ENCODE peak calls at places on chromosomes 3 and 15, in ten cellular contexts. One of them, this sample, is unnamed.

GRCh38 chr3:69012111-69012835 is 1.2 kb downstream of the EOGT start:
- DNase-seq in Caco-2: no peak
- DNase-seq in brain microvascular endothelial cell: peak
- DNase-seq in ovary: peak
- DNase-seq in prostate gland: peak
- DNase-seq in activated CD4-positive, alpha-beta T cell treated with anti-CD3 and anti-CD28 coated beads, Interleukin-2, amount 50 U/mL, for 1 hour: no peak
- DNase-seq in activated effector memory CD4-positive, alpha-beta T cell treated with anti-CD3 and anti-CD28 coated beads, Interleukin-2, amount 50 U/mL, for 16 hours: no peak
- DNase-seq in GM12892: no peak
- DNase-seq in T1000: no peak
- DNase-seq in tibial nerve: no peak
- DNase-seq in this sample: peak

GRCh38 chr15:45439521-45439931 is 61.2 kb upstream of the GATM start:
- DNase-seq in T1000: no peak
- DNase-seq in activated CD4-positive, alpha-beta T cell treated with anti-CD3 and anti-CD28 coated beads, Interleukin-2, amount 50 U/mL, for 1 hour: no peak
- DNase-seq in prostate gland: no peak
- DNase-seq in brain microvascular endothelial cell: no peak
- DNase-seq in Caco-2: peak
- DNase-seq in ovary: no peak
- DNase-seq in activated effector memory CD4-positive, alpha-beta T cell treated with anti-CD3 and anti-CD28 coated beads, Interleukin-2, amount 50 U/mL, for 16 hours: no peak
- DNase-seq in tibial nerve: no peak
- DNase-seq in GM12892: no peak
- DNase-seq in this sample: no peak

GRCh38 chr15:69757186-69757585 is 304.6 kb downstream of the RPLP1 start:
- DNase-seq in GM12892: no peak
- DNase-seq in prostate gland: no peak
- DNase-seq in T1000: peak
- DNase-seq in Caco-2: no peak
- DNase-seq in brain microvascular endothelial cell: no peak
- DNase-seq in ovary: no peak
- DNase-seq in activated effector memory CD4-positive, alpha-beta T cell treated with anti-CD3 and anti-CD28 coated beads, Interleukin-2, amount 50 U/mL, for 16 hours: peak
- DNase-seq in activated CD4-positive, alpha-beta T cell treated with anti-CD3 and anti-CD28 coated beads, Interleukin-2, amount 50 U/mL, for 1 hour: peak
- DNase-seq in tibial nerve: no peak
- DNase-seq in this sample: no peak

GRCh38 chr3:106097817-106098410 is 229.1 kb upstream of the CBLB start:
- DNase-seq in GM12892: no peak
- DNase-seq in activated CD4-positive, alpha-beta T cell treated with anti-CD3 and anti-CD28 coated beads, Interleukin-2, amount 50 U/mL, for 1 hour: no peak
- DNase-seq in Caco-2: no peak
- DNase-seq in prostate gland: no peak
- DNase-seq in brain microvascular endothelial cell: no peak
- DNase-seq in ovary: no peak
- DNase-seq in T1000: no peak
- DNase-seq in tibial nerve: no peak
- DNase-seq in activated effector memory CD4-positive, alpha-beta T cell treated with anti-CD3 and anti-CD28 coated beads, Interleukin-2, amount 50 U/mL, for 16 hours: no peak
- DNase-seq in this sample: no peak

GRCh38 chr15:59948924-59949613 is 55.0 kb upstream of the FOXB1 start:
- DNase-seq in GM12892: no peak
- DNase-seq in ovary: no peak
- DNase-seq in activated CD4-positive, alpha-beta T cell treated with anti-CD3 and anti-CD28 coated beads, Interleukin-2, amount 50 U/mL, for 1 hour: no peak
- DNase-seq in brain microvascular endothelial cell: no peak
- DNase-seq in T1000: no peak
- DNase-seq in activated effector memory CD4-positive, alpha-beta T cell treated with anti-CD3 and anti-CD28 coated beads, Interleukin-2, amount 50 U/mL, for 16 hours: no peak
- DNase-seq in prostate gland: no peak
- DNase-seq in Caco-2: no peak
- DNase-seq in tibial nerve: no peak
- DNase-seq in this sample: no peak

GRCh38 chr15:95975212-95975611 is 355.3 kb upstream of the NR2F2 start:
- DNase-seq in activated effector memory CD4-positive, alpha-beta T cell treated with anti-CD3 and anti-CD28 coated beads, Interleukin-2, amount 50 U/mL, for 16 hours: no peak
- DNase-seq in GM12892: peak
- DNase-seq in activated CD4-positive, alpha-beta T cell treated with anti-CD3 and anti-CD28 coated beads, Interleukin-2, amount 50 U/mL, for 1 hour: no peak
- DNase-seq in Caco-2: no peak
- DNase-seq in prostate gland: no peak
- DNase-seq in ovary: no peak
- DNase-seq in T1000: no peak
- DNase-seq in tibial nerve: no peak
- DNase-seq in brain microvascular endothelial cell: no peak
- DNase-seq in this sample: no peak

GRCh38 chr15:78537266-78537665 is 3.0 kb upstream of the PSMA4 start:
- DNase-seq in prostate gland: no peak
- DNase-seq in GM12892: no peak
- DNase-seq in activated effector memory CD4-positive, alpha-beta T cell treated with anti-CD3 and anti-CD28 coated beads, Interleukin-2, amount 50 U/mL, for 16 hours: no peak
- DNase-seq in brain microvascular endothelial cell: no peak
- DNase-seq in activated CD4-positive, alpha-beta T cell treated with anti-CD3 and anti-CD28 coated beads, Interleukin-2, amount 50 U/mL, for 1 hour: no peak
- DNase-seq in tibial nerve: no peak
- DNase-seq in T1000: no peak
- DNase-seq in Caco-2: no peak
- DNase-seq in ovary: no peak
- DNase-seq in this sample: no peak

GRCh38 chr15:76945494-76945893 is 13.9 kb downstream of the RCN2 start:
- DNase-seq in tibial nerve: no peak
- DNase-seq in Caco-2: no peak
- DNase-seq in brain microvascular endothelial cell: no peak
- DNase-seq in activated effector memory CD4-positive, alpha-beta T cell treated with anti-CD3 and anti-CD28 coated beads, Interleukin-2, amount 50 U/mL, for 16 hours: no peak
- DNase-seq in ovary: no peak
- DNase-seq in T1000: no peak
- DNase-seq in activated CD4-positive, alpha-beta T cell treated with anti-CD3 and anti-CD28 coated beads, Interleukin-2, amount 50 U/mL, for 1 hour: no peak
- DNase-seq in prostate gland: no peak
- DNase-seq in GM12892: no peak
- DNase-seq in this sample: no peak

GRCh38 chr3:94118390-94118789 is 55.5 kb downstream of the NSUN3 start:
- DNase-seq in activated CD4-positive, alpha-beta T cell treated with anti-CD3 and anti-CD28 coated beads, Interleukin-2, amount 50 U/mL, for 1 hour: no peak
- DNase-seq in prostate gland: no peak
- DNase-seq in tibial nerve: no peak
- DNase-seq in activated effector memory CD4-positive, alpha-beta T cell treated with anti-CD3 and anti-CD28 coated beads, Interleukin-2, amount 50 U/mL, for 16 hours: no peak
- DNase-seq in T1000: no peak
- DNase-seq in ovary: no peak
- DNase-seq in GM12892: no peak
- DNase-seq in Caco-2: no peak
- DNase-seq in brain microvascular endothelial cell: no peak
- DNase-seq in this sample: no peak

GRCh38 chr3:37945803-37946530 is 44.6 kb upstream of the VILL start:
- DNase-seq in tibial nerve: no peak
- DNase-seq in GM12892: no peak
- DNase-seq in T1000: peak
- DNase-seq in ovary: no peak
- DNase-seq in prostate gland: peak
- DNase-seq in brain microvascular endothelial cell: peak
- DNase-seq in activated CD4-positive, alpha-beta T cell treated with anti-CD3 and anti-CD28 coated beads, Interleukin-2, amount 50 U/mL, for 1 hour: no peak
- DNase-seq in Caco-2: peak
- DNase-seq in activated effector memory CD4-positive, alpha-beta T cell treated with anti-CD3 and anti-CD28 coated beads, Interleukin-2, amount 50 U/mL, for 16 hours: no peak
- DNase-seq in this sample: no peak

GRCh38 chr15:70293606-70294470 is 196.1 kb upstream of the TLE3 start:
- DNase-seq in activated effector memory CD4-positive, alpha-beta T cell treated with anti-CD3 and anti-CD28 coated beads, Interleukin-2, amount 50 U/mL, for 16 hours: no peak
- DNase-seq in T1000: no peak
- DNase-seq in ovary: no peak
- DNase-seq in prostate gland: no peak
- DNase-seq in activated CD4-positive, alpha-beta T cell treated with anti-CD3 and anti-CD28 coated beads, Interleukin-2, amount 50 U/mL, for 1 hour: no peak
- DNase-seq in Caco-2: no peak
- DNase-seq in tibial nerve: no peak
- DNase-seq in GM12892: no peak
- DNase-seq in brain microvascular endothelial cell: no peak
- DNase-seq in this sample: no peak

GRCh38 chr3:68666409-68667193 is 265.7 kb downstream of the TAFA4 start:
- DNase-seq in brain microvascular endothelial cell: no peak
- DNase-seq in activated CD4-positive, alpha-beta T cell treated with anti-CD3 and anti-CD28 coated beads, Interleukin-2, amount 50 U/mL, for 1 hour: no peak
- DNase-seq in Caco-2: no peak
- DNase-seq in prostate gland: no peak
- DNase-seq in activated effector memory CD4-positive, alpha-beta T cell treated with anti-CD3 and anti-CD28 coated beads, Interleukin-2, amount 50 U/mL, for 16 hours: no peak
- DNase-seq in ovary: no peak
- DNase-seq in GM12892: no peak
- DNase-seq in T1000: peak
- DNase-seq in tibial nerve: no peak
- DNase-seq in this sample: no peak

GRCh38 chr15:40906947-40907802 is 12.9 kb downstream of the VPS18 start:
- DNase-seq in brain microvascular endothelial cell: no peak
- DNase-seq in ovary: peak
- DNase-seq in tibial nerve: no peak
- DNase-seq in prostate gland: no peak
- DNase-seq in activated effector memory CD4-positive, alpha-beta T cell treated with anti-CD3 and anti-CD28 coated beads, Interleukin-2, amount 50 U/mL, for 16 hours: peak
- DNase-seq in GM12892: no peak
- DNase-seq in T1000: no peak
- DNase-seq in activated CD4-positive, alpha-beta T cell treated with anti-CD3 and anti-CD28 coated beads, Interleukin-2, amount 50 U/mL, for 1 hour: peak
- DNase-seq in Caco-2: no peak
- DNase-seq in this sample: peak

GRCh38 chr15:27086146-27086545 is 115.2 kb downstream of the GABRG3 start:
- DNase-seq in activated CD4-positive, alpha-beta T cell treated with anti-CD3 and anti-CD28 coated beads, Interleukin-2, amount 50 U/mL, for 1 hour: no peak
- DNase-seq in ovary: no peak
- DNase-seq in brain microvascular endothelial cell: no peak
- DNase-seq in T1000: no peak
- DNase-seq in tibial nerve: no peak
- DNase-seq in Caco-2: no peak
- DNase-seq in GM12892: no peak
- DNase-seq in activated effector memory CD4-positive, alpha-beta T cell treated with anti-CD3 and anti-CD28 coated beads, Interleukin-2, amount 50 U/mL, for 16 hours: no peak
- DNase-seq in prostate gland: no peak
- DNase-seq in this sample: no peak

GRCh38 chr3:31980530-31981205 is 394 bp downstream of the OSBPL10 start:
- DNase-seq in T1000: peak
- DNase-seq in brain microvascular endothelial cell: no peak
- DNase-seq in Caco-2: peak
- DNase-seq in GM12892: peak
- DNase-seq in ovary: peak
- DNase-seq in activated CD4-positive, alpha-beta T cell treated with anti-CD3 and anti-CD28 coated beads, Interleukin-2, amount 50 U/mL, for 1 hour: peak
- DNase-seq in prostate gland: peak
- DNase-seq in tibial nerve: peak
- DNase-seq in activated effector memory CD4-positive, alpha-beta T cell treated with anti-CD3 and anti-CD28 coated beads, Interleukin-2, amount 50 U/mL, for 16 hours: peak
- DNase-seq in this sample: peak

GRCh38 chr15:45654749-45655148 is 19.9 kb downstream of the SQOR start:
- DNase-seq in brain microvascular endothelial cell: no peak
- DNase-seq in ovary: no peak
- DNase-seq in tibial nerve: no peak
- DNase-seq in T1000: no peak
- DNase-seq in prostate gland: no peak
- DNase-seq in GM12892: no peak
- DNase-seq in Caco-2: no peak
- DNase-seq in activated CD4-positive, alpha-beta T cell treated with anti-CD3 and anti-CD28 coated beads, Interleukin-2, amount 50 U/mL, for 1 hour: no peak
- DNase-seq in activated effector memory CD4-positive, alpha-beta T cell treated with anti-CD3 and anti-CD28 coated beads, Interleukin-2, amount 50 U/mL, for 16 hours: no peak
- DNase-seq in this sample: no peak

GRCh38 chr3:48426401-48426909 is 3.4 kb downstream of the PLXNB1 start:
- DNase-seq in prostate gland: no peak
- DNase-seq in activated effector memory CD4-positive, alpha-beta T cell treated with anti-CD3 and anti-CD28 coated beads, Interleukin-2, amount 50 U/mL, for 16 hours: no peak
- DNase-seq in brain microvascular endothelial cell: no peak
- DNase-seq in GM12892: no peak
- DNase-seq in T1000: no peak
- DNase-seq in activated CD4-positive, alpha-beta T cell treated with anti-CD3 and anti-CD28 coated beads, Interleukin-2, amount 50 U/mL, for 1 hour: no peak
- DNase-seq in tibial nerve: no peak
- DNase-seq in ovary: no peak
- DNase-seq in Caco-2: no peak
- DNase-seq in this sample: peak

GRCh38 chr15:33226559-33227181 is 32.2 kb upstream of the FMN1 start:
- DNase-seq in brain microvascular endothelial cell: peak
- DNase-seq in prostate gland: peak
- DNase-seq in activated effector memory CD4-positive, alpha-beta T cell treated with anti-CD3 and anti-CD28 coated beads, Interleukin-2, amount 50 U/mL, for 16 hours: peak
- DNase-seq in activated CD4-positive, alpha-beta T cell treated with anti-CD3 and anti-CD28 coated beads, Interleukin-2, amount 50 U/mL, for 1 hour: peak
- DNase-seq in ovary: no peak
- DNase-seq in GM12892: no peak
- DNase-seq in tibial nerve: peak
- DNase-seq in Caco-2: peak
- DNase-seq in T1000: no peak
- DNase-seq in this sample: no peak

GRCh38 chr3:184608209-184608608 is 46.6 kb downstream of the EPHB3 start:
- DNase-seq in activated effector memory CD4-positive, alpha-beta T cell treated with anti-CD3 and anti-CD28 coated beads, Interleukin-2, amount 50 U/mL, for 16 hours: no peak
- DNase-seq in activated CD4-positive, alpha-beta T cell treated with anti-CD3 and anti-CD28 coated beads, Interleukin-2, amount 50 U/mL, for 1 hour: no peak
- DNase-seq in tibial nerve: no peak
- DNase-seq in ovary: no peak
- DNase-seq in GM12892: no peak
- DNase-seq in Caco-2: no peak
- DNase-seq in T1000: no peak
- DNase-seq in prostate gland: no peak
- DNase-seq in brain microvascular endothelial cell: no peak
- DNase-seq in this sample: no peak

GRCh38 chr15:60614862-60615771 is 136.2 kb upstream of the ICE2 start:
- DNase-seq in GM12892: no peak
- DNase-seq in activated CD4-positive, alpha-beta T cell treated with anti-CD3 and anti-CD28 coated beads, Interleukin-2, amount 50 U/mL, for 1 hour: no peak
- DNase-seq in brain microvascular endothelial cell: no peak
- DNase-seq in ovary: no peak
- DNase-seq in tibial nerve: no peak
- DNase-seq in activated effector memory CD4-positive, alpha-beta T cell treated with anti-CD3 and anti-CD28 coated beads, Interleukin-2, amount 50 U/mL, for 16 hours: no peak
- DNase-seq in T1000: no peak
- DNase-seq in prostate gland: peak
- DNase-seq in Caco-2: peak
- DNase-seq in this sample: no peak

GRCh38 chr3:15300318-15301078 is 31.9 kb downstream of the SH3BP5 start:
- DNase-seq in Caco-2: no peak
- DNase-seq in T1000: peak
- DNase-seq in brain microvascular endothelial cell: no peak
- DNase-seq in tibial nerve: no peak
- DNase-seq in ovary: no peak
- DNase-seq in prostate gland: no peak
- DNase-seq in GM12892: no peak
- DNase-seq in activated CD4-positive, alpha-beta T cell treated with anti-CD3 and anti-CD28 coated beads, Interleukin-2, amount 50 U/mL, for 1 hour: no peak
- DNase-seq in activated effector memory CD4-positive, alpha-beta T cell treated with anti-CD3 and anti-CD28 coated beads, Interleukin-2, amount 50 U/mL, for 16 hours: no peak
- DNase-seq in this sample: no peak

GRCh38 chr15:29089731-29090616 is 179.6 kb downstream of the NSMCE3 start:
- DNase-seq in GM12892: no peak
- DNase-seq in Caco-2: no peak
- DNase-seq in prostate gland: no peak
- DNase-seq in tibial nerve: no peak
- DNase-seq in T1000: no peak
- DNase-seq in activated CD4-positive, alpha-beta T cell treated with anti-CD3 and anti-CD28 coated beads, Interleukin-2, amount 50 U/mL, for 1 hour: no peak
- DNase-seq in activated effector memory CD4-positive, alpha-beta T cell treated with anti-CD3 and anti-CD28 coated beads, Interleukin-2, amount 50 U/mL, for 16 hours: no peak
- DNase-seq in ovary: no peak
- DNase-seq in brain microvascular endothelial cell: no peak
- DNase-seq in this sample: no peak

GRCh38 chr15:96325579-96326331 is 4.7 kb upstream of the NR2F2 start:
- DNase-seq in Caco-2: peak
- DNase-seq in brain microvascular endothelial cell: peak
- DNase-seq in GM12892: no peak
- DNase-seq in activated effector memory CD4-positive, alpha-beta T cell treated with anti-CD3 and anti-CD28 coated beads, Interleukin-2, amount 50 U/mL, for 16 hours: no peak
- DNase-seq in T1000: no peak
- DNase-seq in ovary: no peak
- DNase-seq in activated CD4-positive, alpha-beta T cell treated with anti-CD3 and anti-CD28 coated beads, Interleukin-2, amount 50 U/mL, for 1 hour: no peak
- DNase-seq in tibial nerve: peak
- DNase-seq in prostate gland: no peak
- DNase-seq in this sample: no peak

GRCh38 chr3:44734646-44735168 is 5.3 kb downstream of the ZNF501 start:
- DNase-seq in brain microvascular endothelial cell: no peak
- DNase-seq in T1000: no peak
- DNase-seq in GM12892: no peak
- DNase-seq in activated effector memory CD4-positive, alpha-beta T cell treated with anti-CD3 and anti-CD28 coated beads, Interleukin-2, amount 50 U/mL, for 16 hours: no peak
- DNase-seq in Caco-2: no peak
- DNase-seq in prostate gland: no peak
- DNase-seq in tibial nerve: no peak
- DNase-seq in ovary: no peak
- DNase-seq in activated CD4-positive, alpha-beta T cell treated with anti-CD3 and anti-CD28 coated beads, Interleukin-2, amount 50 U/mL, for 1 hour: no peak
- DNase-seq in this sample: no peak

GRCh38 chr15:35548435-35548834 is 2.5 kb upstream of the DPH6 start:
- DNase-seq in GM12892: no peak
- DNase-seq in tibial nerve: no peak
- DNase-seq in prostate gland: no peak
- DNase-seq in activated effector memory CD4-positive, alpha-beta T cell treated with anti-CD3 and anti-CD28 coated beads, Interleukin-2, amount 50 U/mL, for 16 hours: no peak
- DNase-seq in ovary: no peak
- DNase-seq in T1000: no peak
- DNase-seq in Caco-2: no peak
- DNase-seq in activated CD4-positive, alpha-beta T cell treated with anti-CD3 and anti-CD28 coated beads, Interleukin-2, amount 50 U/mL, for 1 hour: no peak
- DNase-seq in brain microvascular endothelial cell: no peak
- DNase-seq in this sample: no peak

GRCh38 chr3:194212869-194213320 is 76.9 kb downstream of the HES1 start:
- DNase-seq in prostate gland: peak
- DNase-seq in ovary: no peak
- DNase-seq in brain microvascular endothelial cell: no peak
- DNase-seq in Caco-2: no peak
- DNase-seq in activated CD4-positive, alpha-beta T cell treated with anti-CD3 and anti-CD28 coated beads, Interleukin-2, amount 50 U/mL, for 1 hour: no peak
- DNase-seq in T1000: no peak
- DNase-seq in activated effector memory CD4-positive, alpha-beta T cell treated with anti-CD3 and anti-CD28 coated beads, Interleukin-2, amount 50 U/mL, for 16 hours: no peak
- DNase-seq in tibial nerve: no peak
- DNase-seq in GM12892: no peak
- DNase-seq in this sample: no peak

GRCh38 chr15:78663703-78664102 is 22.7 kb upstream of the CHRNB4 start:
- DNase-seq in GM12892: no peak
- DNase-seq in prostate gland: no peak
- DNase-seq in activated effector memory CD4-positive, alpha-beta T cell treated with anti-CD3 and anti-CD28 coated beads, Interleukin-2, amount 50 U/mL, for 16 hours: no peak
- DNase-seq in ovary: no peak
- DNase-seq in T1000: no peak
- DNase-seq in tibial nerve: no peak
- DNase-seq in activated CD4-positive, alpha-beta T cell treated with anti-CD3 and anti-CD28 coated beads, Interleukin-2, amount 50 U/mL, for 1 hour: no peak
- DNase-seq in brain microvascular endothelial cell: no peak
- DNase-seq in Caco-2: no peak
- DNase-seq in this sample: no peak

GRCh38 chr15:101124731-101125558 is 126.9 kb downstream of the CHSY1 start:
- DNase-seq in GM12892: no peak
- DNase-seq in prostate gland: no peak
- DNase-seq in Caco-2: no peak
- DNase-seq in brain microvascular endothelial cell: peak
- DNase-seq in ovary: no peak
- DNase-seq in activated CD4-positive, alpha-beta T cell treated with anti-CD3 and anti-CD28 coated beads, Interleukin-2, amount 50 U/mL, for 1 hour: no peak
- DNase-seq in tibial nerve: no peak
- DNase-seq in activated effector memory CD4-positive, alpha-beta T cell treated with anti-CD3 and anti-CD28 coated beads, Interleukin-2, amount 50 U/mL, for 16 hours: no peak
- DNase-seq in T1000: peak
- DNase-seq in this sample: no peak